ENCODE peak calls at places on chromosomes 3 and 15, in six cellular contexts. C is fibroblast of the aortic adventitia; Y is amniotic epithelial cell; W is CD4-positive, CD25-positive, alpha-beta regulatory T cell; D is stimulated activated CD8-positive, alpha-beta memory T cell treated with anti-CD3 and anti-CD28 coated beads, Interleukin-4, amount 100 ng/mL, for 24 hours; J is KG1. G is an unnamed sample.

GRCh38 chr15:33565099-33565498 is 254.3 kb downstream of the RYR3 start:
- DNase-seq in C (peak), Y (no peak), W (no peak), D (no peak), J (no peak), G (no peak)

GRCh38 chr3:194344012-194344411 is 7.1 kb downstream of the CPN2 start:
- DNase-seq in C (peak), Y (peak), W (peak), D (peak), J (peak), G (no peak)

GRCh38 chr3:12288466-12289129 is at the start of gene PPARG:
- DNase-seq in C (no peak), Y (peak), W (no peak), D (no peak), J (no peak), G (no peak)

GRCh38 chr3:37741644-37742043 is 120.0 kb upstream of the CTDSPL start:
- DNase-seq in C (no peak), Y (no peak), W (no peak), D (no peak), J (no peak), G (no peak)

GRCh38 chr3:27976933-27977332 is 254.8 kb upstream of the EOMES start:
- DNase-seq in C (peak), Y (peak), W (no peak), D (no peak), J (peak), G (peak)

GRCh38 chr15:78390823-78391222 is 47.2 kb upstream of the IREB2 start:
- DNase-seq in C (no peak), Y (no peak), W (no peak), D (no peak), J (no peak), G (no peak)

GRCh38 chr15:25734680-25735355 is 128.3 kb downstream of the ATP10A start:
- DNase-seq in C (no peak), Y (no peak), W (no peak), D (no peak), J (no peak), G (no peak)

GRCh38 chr3:107241217-107241616 is 136.0 kb upstream of the CCDC54 start:
- DNase-seq in C (no peak), Y (no peak), W (peak), D (no peak), J (no peak), G (no peak)

GRCh38 chr3:142857056-142857455 is 31.8 kb downstream of the PCOLCE2 start:
- DNase-seq in C (no peak), Y (peak), W (no peak), D (no peak), J (no peak), G (no peak)

GRCh38 chr15:25532269-25532668 is 93.4 kb upstream of the UBE3A start:
- DNase-seq in C (no peak), Y (no peak), W (no peak), D (no peak), J (no peak), G (no peak)

GRCh38 chr3:114879059-114880031 is 267.7 kb downstream of the ZBTB20 start:
- DNase-seq in C (peak), Y (peak), W (no peak), D (no peak), J (no peak), G (no peak)

GRCh38 chr15:63605816-63606215 is 8.6 kb downstream of the FBXL22 start:
- DNase-seq in C (no peak), Y (no peak), W (peak), D (peak), J (peak), G (no peak)

GRCh38 chr15:88018865-88019626 is 237.5 kb downstream of the NTRK3 start:
- DNase-seq in C (peak), Y (peak), W (no peak), D (no peak), J (no peak), G (no peak)

G was measured in SIG-M5.